ENCODE peak calls at places on chromosomes 16 and 17, in four cellular contexts. F is stimulated activated CD4-positive, alpha-beta T cell treated with anti-CD3 and anti-CD28 coated beads, Interleukin-4, amount 100 ng/mL, for 4 hours; Y is NCI-H1930; T is HFFc6. E is an unnamed sample.

GRCh38 chr17:55710410-55710809 is 12.3 kb downstream of the TMEM100 start:
- DNase-seq in F (no peak), Y (no peak), T (no peak), E (no peak)

GRCh38 chr16:47872228-47872627 is 283.6 kb downstream of the ABCC12 start:
- DNase-seq in F (no peak), Y (no peak), T (no peak), E (no peak)

GRCh38 chr16:85393674-85394510 is 219.2 kb upstream of the GSE1 start:
- DNase-seq in F (peak; percentile 69), Y (peak; percentile 22), T (peak; percentile 17), E (peak; percentile 63)

GRCh38 chr16:1662543-1662942 is 15.5 kb upstream of the JPT2 start:
- DNase-seq in F (no peak), Y (no peak), T (no peak), E (no peak)

GRCh38 chr17:62870581-62870964 is 62.5 kb upstream of the MARCHF10 start:
- DNase-seq in F (no peak), Y (no peak), T (no peak), E (peak; percentile 84)

GRCh38 chr17:82892869-82893565 is 53.2 kb upstream of the ZNF750 start:
- DNase-seq in F (no peak), Y (no peak), T (no peak), E (no peak)

GRCh38 chr16:57285379-57285778 is 907 bp upstream of the PLLP start:
- DNase-seq in F (no peak), Y (no peak), T (no peak), E (no peak)

GRCh38 chr17:68603027-68603426 is 1.9 kb upstream of the FAM20A start:
- DNase-seq in F (no peak), Y (no peak), T (no peak), E (peak; percentile 53)

GRCh38 chr17:10127819-10128375 is 70.5 kb downstream of the GAS7 start:
- DNase-seq in F (no peak), Y (no peak), T (peak; percentile 88), E (peak; percentile 52)

GRCh38 chr17:58556833-58557250 is 42.4 kb upstream of the MTMR4 start:
- DNase-seq in F (no peak), Y (no peak), T (no peak), E (no peak)

E was measured in trophoblast cell.